ENCODE peak calls at places on chromosomes 3 and 15, in four cellular contexts. K is neural crest cell, O is frontal cortex, N is kidney. Z is an unnamed sample.

GRCh38 chr3:140250945-140251344 is 316.0 kb downstream of the CLSTN2 start:
- DNase-seq in K (no peak), O (no peak), N (no peak), Z (no peak)

GRCh38 chr3:172520332-172520831 is 2.8 kb downstream of the TNFSF10 start:
- DNase-seq in K (no peak), O (no peak), N (no peak), Z (no peak)

GRCh38 chr3:120488296-120488695 is 37.5 kb upstream of the FSTL1 start:
- DNase-seq in K (no peak), O (no peak), N (no peak), Z (no peak)

GRCh38 chr3:176554791-176555330 is 642.4 kb downstream of the TBL1XR1 start:
- DNase-seq in K (no peak), O (no peak), N (no peak), Z (no peak)

GRCh38 chr3:18712713-18713575 is 287.8 kb upstream of the SATB1 start:
- DNase-seq in K (no peak), O (no peak), N (no peak), Z (no peak)

GRCh38 chr3:188220097-188220788 is 66.3 kb downstream of the LPP start:
- DNase-seq in K (no peak), O (no peak), N (no peak), Z (no peak)

GRCh38 chr15:38299216-38299615 is 46.6 kb downstream of the SPRED1 start:
- DNase-seq in K (no peak), O (no peak), N (no peak), Z (no peak)

GRCh38 chr15:101157721-101158120 is 94.1 kb downstream of the CHSY1 start:
- DNase-seq in K (no peak), O (no peak), N (no peak), Z (no peak)

GRCh38 chr15:94701281-94701985 is 470.1 kb downstream of the MCTP2 start:
- DNase-seq in K (no peak), O (no peak), N (no peak), Z (no peak)

GRCh38 chr3:24119321-24119751 is 174.2 kb downstream of the NR1D2 start:
- DNase-seq in K (no peak), O (no peak), N (no peak), Z (no peak)

GRCh38 chr3:40505599-40506462 is at the start of gene ZNF620:
- DNase-seq in K (peak; percentile 77), O (peak; percentile 42), N (peak; percentile 89), Z (peak; percentile 42)

GRCh38 chr3:110925804-110926203 is 145.8 kb upstream of the NECTIN3 start:
- DNase-seq in K (no peak), O (no peak), N (no peak), Z (no peak)

GRCh38 chr15:78355185-78355584 is 15.0 kb downstream of the CRABP1 start:
- DNase-seq in K (no peak), O (no peak), N (no peak), Z (no peak)

GRCh38 chr3:173993299-173993698 is 595.8 kb downstream of the NLGN1 start:
- DNase-seq in K (no peak), O (no peak), N (no peak), Z (no peak)

GRCh38 chr15:99169769-99170311 is 65.0 kb downstream of the SYNM start:
- DNase-seq in K (no peak), O (no peak), N (no peak), Z (no peak)

GRCh38 chr3:23810342-23811116 is 4.8 kb downstream of the UBE2E1 start:
- DNase-seq in K (peak; percentile 49), O (peak; percentile 68), N (peak; percentile 85), Z (peak; percentile 18)

GRCh38 chr3:72192572-72192971 is 407.6 kb upstream of the PROK2 start:
- DNase-seq in K (no peak), O (no peak), N (no peak), Z (no peak)

GRCh38 chr3:26623409-26624208 is 1.0 kb downstream of the LRRC3B start:
- DNase-seq in K (no peak), O (no peak), N (peak; percentile 55), Z (no peak)

GRCh38 chr3:123818921-123819429 is 65.2 kb downstream of the MYLK start:
- DNase-seq in K (no peak), O (no peak), N (no peak), Z (no peak)

GRCh38 chr15:40344631-40345120 is 3.9 kb upstream of the CCDC9B start:
- DNase-seq in K (peak; percentile 57), O (no peak), N (peak; percentile 78), Z (peak; percentile 67)

GRCh38 chr3:144496116-144496835 is 524.7 kb downstream of the DIPK2A start:
- DNase-seq in K (no peak), O (peak; percentile 15), N (no peak), Z (no peak)

GRCh38 chr3:65548848-65549625 is 489.7 kb downstream of the MAGI1 start:
- DNase-seq in K (peak; percentile 40), O (peak; percentile 35), N (peak; percentile 75), Z (no peak)

GRCh38 chr15:77192451-77192850 is 121.5 kb upstream of the TSPAN3 start:
- DNase-seq in K (no peak), O (no peak), N (no peak), Z (no peak)